ENCODE peak calls at places on chromosomes 6 and 20, in ten cellular contexts. D is epithelial cell of esophagus; M is IMR-90; B is CD8-positive, alpha-beta memory T cell; E is H7; C is adipocyte; J is right lobe of liver; L is dorsolateral prefrontal cortex; H is PC-3; Z is astrocyte of the spinal cord. A is an unnamed sample.

GRCh38 chr6:151475653-151476523 is 17.9 kb upstream of the CCDC170 start:
- DNase-seq in D (peak; percentile 48), M (peak; percentile 59), B (peak; percentile 36), E (peak; percentile 38), C (peak; percentile 85), J (no peak), L (no peak), H (peak; percentile 58), Z (peak; percentile 58), A (peak; percentile 74)

GRCh38 chr20:7714549-7714948 is 225.7 kb downstream of the HAO1 start:
- DNase-seq in D (no peak), M (no peak), B (no peak), E (no peak), C (no peak), J (peak; percentile 58), L (no peak), H (no peak), Z (no peak), A (no peak)

GRCh38 chr6:27358786-27359185 is 29.8 kb upstream of the ZNF391 start:
- DNase-seq in D (no peak), M (no peak), B (no peak), E (no peak), C (no peak), J (no peak), L (no peak), H (no peak), Z (no peak), A (no peak)

GRCh38 chr6:150891886-150892485 is 26.5 kb downstream of the MTHFD1L start:
- DNase-seq in D (peak; percentile 78), M (peak; percentile 88), B (peak; percentile 26), E (peak; percentile 61), C (peak; percentile 90), J (peak; percentile 69), L (peak; percentile 59), H (peak; percentile 79), Z (peak; percentile 87), A (peak; percentile 92)

GRCh38 chr20:31842471-31843157 is 2.8 kb downstream of the FOXS1 start:
- DNase-seq in D (no peak), M (peak; percentile 59), B (no peak), E (peak; percentile 86), C (peak; percentile 40), J (no peak), L (no peak), H (peak; percentile 25), Z (peak; percentile 81), A (peak; percentile 94)

GRCh38 chr6:95601133-95601532 is 23.8 kb downstream of the MANEA start:
- DNase-seq in D (no peak), M (peak; percentile 81), B (no peak), E (no peak), C (no peak), J (no peak), L (no peak), H (peak; percentile 70), Z (no peak), A (peak; percentile 47)

GRCh38 chr6:84258268-84258667 is 30.8 kb upstream of the CEP162 start:
- DNase-seq in D (no peak), M (no peak), B (no peak), E (no peak), C (peak; percentile 8), J (no peak), L (no peak), H (no peak), Z (no peak), A (peak; percentile 38)

GRCh38 chr20:40689943-40690835 is 1.2 kb upstream of the MAFB start:
- DNase-seq in D (peak; percentile 92), M (peak; percentile 79), B (no peak), E (peak; percentile 94), C (peak; percentile 96), J (peak; percentile 95), L (peak; percentile 86), H (peak; percentile 75), Z (peak; percentile 91), A (peak; percentile 96)

GRCh38 chr6:17233531-17233930 is 47.6 kb upstream of the RBM24 start:
- DNase-seq in D (peak; percentile 99), M (peak; percentile 46), B (no peak), E (no peak), C (no peak), J (no peak), L (no peak), H (peak; percentile 28), Z (peak; percentile 20), A (peak; percentile 25)

DNA sequence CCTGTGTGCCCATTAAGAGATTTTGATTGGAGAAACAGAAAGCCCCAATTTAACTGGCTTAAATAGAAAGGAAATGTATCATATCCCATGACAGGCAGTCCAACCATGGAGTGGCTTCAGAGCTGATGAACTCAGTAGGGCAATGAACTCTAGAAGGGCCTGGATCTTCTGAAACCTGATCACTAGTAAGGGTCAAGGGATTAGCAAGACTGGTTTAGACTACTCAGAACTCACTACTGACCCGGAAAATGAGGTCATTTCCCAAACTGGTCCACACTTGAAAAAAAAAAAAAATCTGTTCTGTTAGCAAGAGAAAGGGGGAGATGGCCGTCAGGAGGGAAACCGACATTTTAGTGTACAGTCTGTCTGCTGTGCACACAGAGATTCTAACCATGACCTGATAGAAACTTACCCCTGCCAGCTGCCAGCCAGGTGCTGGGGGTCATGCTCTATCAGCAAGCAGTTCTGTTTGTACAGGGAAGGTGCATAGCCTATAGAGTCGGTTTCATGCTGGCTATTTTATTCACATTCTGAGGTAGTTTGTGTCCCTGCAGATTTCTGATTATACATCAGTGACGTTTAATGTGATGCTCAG is 262.4 kb upstream of the AGPAT4 start:
- DNase-seq in D (no peak), M (no peak), B (no peak), E (no peak), C (no peak), J (no peak), L (no peak), H (no peak), Z (no peak), A (peak; percentile 23)
- H3K4me3 ChIP-seq in D (no peak overlapping the region), M (no peak overlapping the region), B (no peak overlapping the region), E (no peak overlapping the region), C (no peak overlapping the region), J (no peak overlapping the region), L (no peak overlapping the region), H (no peak overlapping the region), Z (no peak overlapping the region), A (no peak overlapping the region)

DNA sequence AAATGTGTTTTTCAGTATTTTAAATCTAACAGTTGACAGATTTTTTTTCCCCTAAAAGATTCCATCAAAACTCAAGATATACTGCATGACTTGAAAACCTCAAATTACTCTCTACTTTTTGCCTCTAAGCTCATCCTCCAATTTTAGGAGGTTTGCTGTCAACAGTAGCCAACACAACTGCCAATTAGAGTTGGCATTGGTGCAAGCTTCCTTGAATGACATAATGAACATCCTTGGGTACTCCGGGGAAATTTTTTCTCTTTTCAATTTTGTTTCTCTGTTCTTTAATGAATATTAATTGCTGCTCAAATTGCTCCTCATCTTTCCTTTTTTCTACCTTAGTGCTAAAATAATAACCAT is 34.4 kb downstream of the SLC22A23 start:
- DNase-seq in D (no peak), M (no peak), B (no peak), E (no peak), C (no peak), J (no peak), L (no peak), H (no peak), Z (no peak), A (no peak)
- H3K4me3 ChIP-seq in D (no peak overlapping the region), M (no peak overlapping the region), B (no peak overlapping the region), E (no peak overlapping the region), C (no peak overlapping the region), J (no peak overlapping the region), L (no peak overlapping the region), H (no peak overlapping the region), Z (no peak overlapping the region), A (no peak overlapping the region)

GRCh38 chr6:39821014-39821738 is 29.0 kb downstream of the DAAM2 start:
- DNase-seq in D (no peak), M (no peak), B (no peak), E (no peak), C (no peak), J (no peak), L (no peak), H (no peak), Z (no peak), A (no peak)

GRCh38 chr6:39819226-39819625 is 27.1 kb downstream of the DAAM2 start:
- DNase-seq in D (no peak), M (peak; percentile 37), B (no peak), E (no peak), C (no peak), J (no peak), L (no peak), H (no peak), Z (no peak), A (no peak)

GRCh38 chr6:39821739-39822532 is 29.8 kb downstream of the DAAM2 start:
- DNase-seq in D (no peak), M (no peak), B (no peak), E (no peak), C (no peak), J (no peak), L (peak; percentile 85), H (no peak), Z (no peak), A (no peak)

GRCh38 chr6:39819676-39820075 is 27.5 kb downstream of the DAAM2 start:
- DNase-seq in D (no peak), M (no peak), B (no peak), E (no peak), C (no peak), J (no peak), L (no peak), H (no peak), Z (no peak), A (no peak)

DNA sequence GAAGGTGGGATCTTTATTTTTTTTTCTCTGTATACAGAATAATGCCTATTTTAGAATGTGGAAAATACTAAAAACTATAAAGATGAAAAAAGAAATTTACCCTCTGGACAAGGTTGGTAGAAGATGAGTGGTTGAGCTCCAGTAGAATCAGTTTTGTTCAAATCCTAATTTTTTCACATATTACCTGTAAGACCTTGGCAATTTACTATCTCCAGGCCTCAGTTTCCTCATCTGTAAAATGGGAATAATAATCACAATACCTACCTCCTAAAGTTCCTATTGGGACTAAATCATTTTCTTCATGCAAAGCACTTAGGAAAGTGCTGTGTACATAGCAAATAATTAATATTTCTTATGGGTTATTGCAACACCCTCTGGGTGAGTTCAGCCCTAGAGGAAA is 28.4 kb downstream of the DAAM2 start:
- DNase-seq in D (no peak), M (no peak), B (no peak), E (no peak), C (no peak), J (no peak), L (no peak), H (no peak), Z (no peak), A (no peak)
- H3K4me3 ChIP-seq in D (no peak overlapping the region), M (no peak overlapping the region), B (no peak overlapping the region), E (no peak overlapping the region), C (peak overlapping the region; percentile 75), J (no peak overlapping the region), L (peak overlapping the region; percentile 44), H (no peak overlapping the region), Z (no peak overlapping the region), A (no peak overlapping the region)

DNA sequence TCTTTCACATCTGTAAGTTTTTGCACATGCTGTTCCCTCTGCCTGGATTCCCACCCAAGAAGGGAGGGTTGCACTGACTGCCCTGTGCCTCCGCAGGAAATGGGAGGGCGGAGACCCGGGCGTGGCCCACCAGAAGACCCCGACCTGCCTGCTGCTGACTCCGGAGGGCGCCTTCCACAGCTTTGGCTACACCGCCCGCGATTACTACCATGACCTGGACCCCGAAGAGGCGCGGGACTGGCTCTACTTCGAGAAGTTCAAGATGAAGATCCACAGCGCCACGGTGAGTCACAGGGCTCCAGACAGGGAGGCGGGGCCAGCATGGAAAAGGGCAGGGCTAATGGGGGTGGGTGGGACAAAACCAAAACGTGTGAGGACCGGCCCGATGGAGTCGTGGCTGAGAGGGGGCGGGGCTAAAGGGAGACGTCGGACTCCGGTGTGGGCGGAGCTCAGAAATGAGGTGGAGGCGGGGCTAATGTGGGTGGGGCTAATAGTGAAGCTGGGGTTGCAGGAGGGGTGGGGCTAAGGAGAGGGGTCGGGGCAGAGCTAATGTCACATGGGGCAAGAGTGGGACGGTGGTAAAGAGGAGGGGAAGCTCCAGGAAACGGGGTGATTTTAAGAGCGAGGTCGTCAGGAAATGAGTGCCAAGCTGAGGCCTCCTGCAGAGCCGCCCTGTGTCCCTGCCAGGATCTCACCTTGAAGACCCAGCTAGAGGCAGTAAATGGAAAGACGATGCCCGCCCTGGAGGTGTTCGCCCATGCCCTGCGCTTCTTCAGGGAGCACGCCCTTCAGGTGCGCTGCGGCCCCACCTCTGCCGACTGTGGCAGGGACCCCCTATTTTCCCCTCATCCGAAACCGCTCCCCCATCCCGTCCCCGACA is 12.6 kb downstream of the HSPA12B start:
- DNase-seq in D (peak; percentile 93), M (no peak), B (peak; percentile 72), E (peak; percentile 99), C (no peak), J (peak; percentile 56), L (no peak), H (peak; percentile 15), Z (peak; percentile 59), A (peak; percentile 32)
- H3K4me3 ChIP-seq in D (peak overlapping the region; percentile 15), M (no peak overlapping the region), B (peak overlapping the region; percentile 47), E (peak overlapping the region; percentile 73), C (no peak overlapping the region), J (no peak overlapping the region), L (no peak overlapping the region), H (no peak overlapping the region), Z (no peak overlapping the region), A (no peak overlapping the region)

A was measured in choroid plexus epithelial cell.